ENCODE peak calls at places on chromosome 6, in four cellular contexts. One of them, this sample, is unnamed.

GRCh38 chr6:157393667-157394329 is 12.8 kb downstream of the ZDHHC14 start:
- DNase-seq in suprapubic skin: no peak
- DNase-seq in ovary: no peak
- DNase-seq in sigmoid colon: no peak
- DNase-seq in this sample: no peak

GRCh38 chr6:22108199-22108598 is 188.6 kb downstream of the PRL start:
- DNase-seq in suprapubic skin: no peak
- DNase-seq in ovary: no peak
- DNase-seq in sigmoid colon: no peak
- DNase-seq in this sample: no peak

GRCh38 chr6:22249646-22250045 is 47.2 kb downstream of the PRL start:
- DNase-seq in suprapubic skin: no peak
- DNase-seq in sigmoid colon: no peak
- DNase-seq in ovary: no peak
- DNase-seq in this sample: no peak

GRCh38 chr6:132174919-132175318 is 223.7 kb upstream of the CCN2 start:
- DNase-seq in suprapubic skin: no peak
- DNase-seq in sigmoid colon: no peak
- DNase-seq in ovary: no peak
- DNase-seq in this sample: no peak

GRCh38 chr6:47654255-47654654 is 44.1 kb upstream of the ADGRF4 start:
- DNase-seq in suprapubic skin: no peak
- DNase-seq in sigmoid colon: no peak
- DNase-seq in ovary: no peak
- DNase-seq in this sample: no peak

GRCh38 chr6:15481414-15481813 is 181.4 kb downstream of the DTNBP1 start:
- DNase-seq in suprapubic skin: no peak
- DNase-seq in ovary: no peak
- DNase-seq in sigmoid colon: no peak
- DNase-seq in this sample: no peak

GRCh38 chr6:88298446-88298845 is 132.3 kb upstream of the CNR1 start:
- DNase-seq in sigmoid colon: no peak
- DNase-seq in ovary: no peak
- DNase-seq in suprapubic skin: no peak
- DNase-seq in this sample: no peak

GRCh38 chr6:117615981-117616961 is 14.0 kb upstream of the GOPC start:
- DNase-seq in suprapubic skin: no peak
- DNase-seq in ovary: no peak
- DNase-seq in sigmoid colon: no peak
- DNase-seq in this sample: no peak

GRCh38 chr6:151765444-151765886 is 42.0 kb upstream of the ESR1 start:
- DNase-seq in sigmoid colon: no peak
- DNase-seq in ovary: no peak
- DNase-seq in suprapubic skin: no peak
- DNase-seq in this sample: no peak

GRCh38 chr6:5865492-5866031 is 141.2 kb downstream of the NRN1 start:
- DNase-seq in ovary: no peak
- DNase-seq in suprapubic skin: no peak
- DNase-seq in sigmoid colon: no peak
- DNase-seq in this sample: no peak

GRCh38 chr6:157089258-157089657 is 234.1 kb downstream of the TMEM242 start:
- DNase-seq in suprapubic skin: no peak
- DNase-seq in ovary: no peak
- DNase-seq in sigmoid colon: no peak
- DNase-seq in this sample: no peak

GRCh38 chr6:79170915-79171314 is 63.6 kb downstream of the HMGN3 start:
- DNase-seq in sigmoid colon: no peak
- DNase-seq in suprapubic skin: no peak
- DNase-seq in ovary: no peak
- DNase-seq in this sample: no peak

GRCh38 chr6:82283771-82284420 is 36.4 kb upstream of the IBTK start:
- DNase-seq in ovary: no peak
- DNase-seq in suprapubic skin: no peak
- DNase-seq in sigmoid colon: no peak
- DNase-seq in this sample: no peak

GRCh38 chr6:131694832-131695426 is 6.3 kb downstream of the OR2A4 start:
- DNase-seq in ovary: peak; percentile 44
- DNase-seq in suprapubic skin: no peak
- DNase-seq in sigmoid colon: no peak
- DNase-seq in this sample: no peak

GRCh38 chr6:137820425-137820824 is 46.6 kb upstream of the TNFAIP3 start:
- DNase-seq in suprapubic skin: no peak
- DNase-seq in ovary: no peak
- DNase-seq in sigmoid colon: no peak
- DNase-seq in this sample: no peak

GRCh38 chr6:3422457-3422816 is 34.4 kb downstream of the SLC22A23 start:
- DNase-seq in suprapubic skin: no peak
- DNase-seq in ovary: no peak
- DNase-seq in sigmoid colon: no peak
- DNase-seq in this sample: no peak

GRCh38 chr6:106534564-106534982 is 94.7 kb downstream of the RTN4IP1 start:
- DNase-seq in sigmoid colon: no peak
- DNase-seq in suprapubic skin: no peak
- DNase-seq in ovary: no peak
- DNase-seq in this sample: no peak

GRCh38 chr6:141484726-141485125 is 648.0 kb upstream of the GJE1 start:
- DNase-seq in suprapubic skin: no peak
- DNase-seq in ovary: no peak
- DNase-seq in sigmoid colon: no peak
- DNase-seq in this sample: no peak

GRCh38 chr6:44671333-44671732 is 283.8 kb downstream of the CDC5L start:
- DNase-seq in suprapubic skin: no peak
- DNase-seq in ovary: no peak
- DNase-seq in sigmoid colon: no peak
- DNase-seq in this sample: no peak

GRCh38 chr6:136037885-136038460 is 186.5 kb downstream of the PDE7B start:
- DNase-seq in sigmoid colon: no peak
- DNase-seq in ovary: peak; percentile 59
- DNase-seq in suprapubic skin: no peak
- DNase-seq in this sample: no peak

GRCh38 chr6:28892525-28892924 is 31.3 kb downstream of the TRIM27 start:
- DNase-seq in sigmoid colon: no peak
- DNase-seq in ovary: no peak
- DNase-seq in suprapubic skin: no peak
- DNase-seq in this sample: no peak

GRCh38 chr6:125230674-125231073 is 71.1 kb downstream of the HDDC2 start:
- DNase-seq in suprapubic skin: no peak
- DNase-seq in sigmoid colon: no peak
- DNase-seq in ovary: no peak
- DNase-seq in this sample: no peak

GRCh38 chr6:30169658-30170614 is 6.6 kb downstream of the TRIM15 start:
- DNase-seq in suprapubic skin: no peak
- DNase-seq in ovary: no peak
- DNase-seq in sigmoid colon: no peak
- DNase-seq in this sample: no peak

GRCh38 chr6:2622683-2623082 is 128.0 kb downstream of the MYLK4 start:
- DNase-seq in sigmoid colon: no peak
- DNase-seq in suprapubic skin: no peak
- DNase-seq in ovary: no peak
- DNase-seq in this sample: no peak

DNA sequence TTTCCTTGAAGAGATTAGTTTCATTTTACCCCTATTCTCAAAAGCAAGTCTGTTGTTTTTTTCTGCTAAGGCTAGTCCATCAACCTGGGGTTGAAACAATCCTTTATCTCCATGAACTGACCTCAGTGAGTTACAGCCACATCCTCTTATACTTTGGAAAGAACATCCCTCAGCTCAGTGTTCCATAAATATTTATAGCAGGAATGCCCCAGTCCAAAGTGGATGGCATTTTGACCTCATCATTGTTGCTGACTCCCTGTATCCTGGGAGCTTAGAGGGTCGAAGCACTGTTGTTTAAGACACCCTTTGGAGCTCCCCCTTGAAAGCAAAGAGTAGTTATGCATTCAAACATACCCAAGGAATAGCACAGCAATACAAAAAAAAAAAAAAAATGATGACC is 16.2 kb upstream of the CDYL start:
- DNase-seq in ovary: no peak
- DNase-seq in suprapubic skin: no peak
- DNase-seq in sigmoid colon: no peak
- DNase-seq in this sample: no peak
- TF ChIP-seq CTCF in ovary: no peak
- TF ChIP-seq CTCF in suprapubic skin: no peak
- TF ChIP-seq CTCF in sigmoid colon: no peak
- TF ChIP-seq CTCF in this sample: no peak

GRCh38 chr6:70072540-70073179 is 206.3 kb downstream of the COL19A1 start:
- DNase-seq in sigmoid colon: no peak
- DNase-seq in suprapubic skin: no peak
- DNase-seq in ovary: no peak
- DNase-seq in this sample: no peak
- H3K4me3 ChIP-seq in sigmoid colon: no peak overlapping the region
- H3K4me3 ChIP-seq in suprapubic skin: no peak overlapping the region
- H3K4me3 ChIP-seq in ovary: no peak overlapping the region
- H3K4me3 ChIP-seq in this sample: no peak overlapping the region

GRCh38 chr6:109440325-109441068 is at the start of the genes PPIL6 and SMPD2:
- DNase-seq in suprapubic skin: peak; percentile 90
- DNase-seq in sigmoid colon: peak; percentile 95
- DNase-seq in ovary: peak; percentile 95
- DNase-seq in this sample: peak; percentile 26
- TF ChIP-seq POLR2A in suprapubic skin: peak; percentile 48
- TF ChIP-seq POLR2A in sigmoid colon: no peak
- TF ChIP-seq POLR2A in ovary: peak; percentile 75
- TF ChIP-seq POLR2A in this sample: no peak

GRCh38 chr6:73121421-73121993 is 103.8 kb downstream of the KHDC1L start:
- DNase-seq in sigmoid colon: no peak
- DNase-seq in suprapubic skin: no peak
- DNase-seq in ovary: no peak
- DNase-seq in this sample: no peak
- TF ChIP-seq CTCF in sigmoid colon: no peak
- TF ChIP-seq CTCF in suprapubic skin: no peak
- TF ChIP-seq CTCF in ovary: no peak
- TF ChIP-seq CTCF in this sample: no peak

This sample was measured in esophagus squamous epithelium.